ENCODE peak calls at places on chromosomes 13 and 19, in seven cellular contexts. W is left ventricle myocardium superior; Q is left cardiac atrium; U is gastroesophageal sphincter; Z is GM12878; R is naive thymus-derived CD4-positive, alpha-beta T cell; L is heart left ventricle. A is an unnamed sample.

GRCh38 chr19:11205939-11206570 is 8.7 kb upstream of the KANK2 start:
- ATAC-seq in W (no peak), Q (no peak), U (no peak), Z (peak), R (no peak), L (no peak), A (no peak)

GRCh38 chr19:49387936-49388372 is at the start of gene KASH5:
- ATAC-seq in W (peak), Q (peak), U (peak), Z (no peak), R (peak), L (peak), A (peak)

GRCh38 chr13:87553142-87553541 is 118.0 kb upstream of the SLITRK5 start:
- ATAC-seq in W (no peak), Q (no peak), U (no peak), Z (peak), R (no peak), L (no peak), A (no peak)

GRCh38 chr19:45078390-45079062 is 534 bp upstream of the GEMIN7 start:
- ATAC-seq in W (peak), Q (no peak), U (peak), Z (no peak), R (no peak), L (no peak), A (no peak)

GRCh38 chr19:49712397-49712859 is 21.5 kb downstream of the CPT1C start:
- ATAC-seq in W (peak), Q (peak), U (peak), Z (no peak), R (no peak), L (peak), A (no peak)

GRCh38 chr13:108214511-108215383 is 589 bp downstream of the LIG4 start:
- ATAC-seq in W (no peak), Q (no peak), U (no peak), Z (no peak), R (no peak), L (no peak), A (no peak)

GRCh38 chr13:114049026-114049425 is 75.2 kb upstream of the C13orf46 start:
- ATAC-seq in W (no peak), Q (no peak), U (no peak), Z (peak), R (peak), L (no peak), A (peak)

GRCh38 chr13:46077260-46077659 is 24.7 kb upstream of the ZC3H13 start:
- ATAC-seq in W (no peak), Q (no peak), U (no peak), Z (no peak), R (no peak), L (no peak), A (no peak)

GRCh38 chr19:41554902-41555301 is 21.1 kb upstream of the CEACAM21 start:
- ATAC-seq in W (no peak), Q (peak), U (no peak), Z (no peak), R (peak), L (peak), A (peak)

GRCh38 chr19:5354403-5354802 is 13.8 kb upstream of the PTPRS start:
- ATAC-seq in W (no peak), Q (peak), U (no peak), Z (peak), R (no peak), L (no peak), A (no peak)

GRCh38 chr19:16069813-16070365 is 6.4 kb upstream of the TPM4 start:
- ATAC-seq in W (no peak), Q (no peak), U (peak), Z (no peak), R (no peak), L (no peak), A (no peak)

GRCh38 chr13:19862511-19863313 is 737 bp downstream of the ZMYM5 start:
- ATAC-seq in W (peak), Q (peak), U (peak), Z (peak), R (peak), L (no peak), A (peak)

GRCh38 chr19:18985257-18985656 is 44.2 kb upstream of the HOMER3 start:
- ATAC-seq in W (peak), Q (peak), U (no peak), Z (no peak), R (peak), L (no peak), A (no peak)

GRCh38 chr13:22198656-22199217 is 527.9 kb downstream of the FGF9 start:
- ATAC-seq in W (peak), Q (no peak), U (no peak), Z (no peak), R (no peak), L (peak), A (no peak)

GRCh38 chr19:38653028-38653571 is 5.7 kb downstream of the ACTN4 start:
- ATAC-seq in W (peak), Q (peak), U (peak), Z (no peak), R (no peak), L (peak), A (no peak)

GRCh38 chr13:33318744-33319143 is 33.2 kb upstream of the STARD13 start:
- ATAC-seq in W (no peak), Q (no peak), U (no peak), Z (no peak), R (no peak), L (no peak), A (no peak)

GRCh38 chr19:2015611-2015950 is at the start of gene BTBD2:
- ATAC-seq in W (peak), Q (peak), U (peak), Z (no peak), R (peak), L (no peak), A (peak)

GRCh38 chr13:100432611-100433010 is 156.0 kb downstream of the GGACT start:
- ATAC-seq in W (no peak), Q (no peak), U (no peak), Z (no peak), R (no peak), L (no peak), A (no peak)

GRCh38 chr19:12495002-12495802 is 10.6 kb upstream of the ZNF709 start:
- ATAC-seq in W (peak), Q (peak), U (peak), Z (peak), R (peak), L (peak), A (peak)

GRCh38 chr19:39303373-39304184 is 7.4 kb downstream of the IFNL1 start:
- ATAC-seq in W (no peak), Q (no peak), U (no peak), Z (no peak), R (no peak), L (no peak), A (no peak)

GRCh38 chr19:45804959-45805230 is 10.2 kb downstream of the RSPH6A start:
- ATAC-seq in W (no peak), Q (no peak), U (no peak), Z (no peak), R (no peak), L (no peak), A (no peak)